ENCODE peak calls at places on chromosomes 7 and 10, in eight cellular contexts. M, R, B, D, I, E, T and Y are unnamed samples.

GRCh38 chr7:101161692-101162461 is 3.5 kb downstream of the VGF start:
- DNase-seq in M (no peak), R (no peak), B (no peak), D (no peak), I (no peak), E (no peak), T (no peak), Y (no peak)

GRCh38 chr7:39306028-39306570 is 260.1 kb upstream of the YAE1 start:
- DNase-seq in M (no peak), R (no peak), B (no peak), D (no peak), I (no peak), E (no peak), T (no peak), Y (no peak)

GRCh38 chr7:94366827-94367226 is 27.9 kb upstream of the COL1A2 start:
- DNase-seq in M (no peak), R (no peak), B (no peak), D (no peak), I (no peak), E (no peak), T (no peak), Y (no peak)

GRCh38 chr7:43004076-43004475 is 71.9 kb downstream of the MRPL32 start:
- DNase-seq in M (no peak), R (no peak), B (no peak), D (no peak), I (no peak), E (no peak), T (no peak), Y (peak; percentile 7)

GRCh38 chr10:50316695-50317648 is 65.7 kb upstream of the ASAH2 start:
- DNase-seq in M (no peak), R (no peak), B (no peak), D (no peak), I (no peak), E (no peak), T (no peak), Y (no peak)

GRCh38 chr10:132743925-132744490 is 41.9 kb downstream of the NKX6-2 start:
- DNase-seq in M (no peak), R (no peak), B (no peak), D (no peak), I (no peak), E (no peak), T (no peak), Y (no peak)

GRCh38 chr7:84187813-84188212 is 6.8 kb downstream of the SEMA3A start:
- DNase-seq in M (no peak), R (no peak), B (no peak), D (no peak), I (no peak), E (no peak), T (no peak), Y (no peak)

GRCh38 chr10:22086730-22087364 is 83.3 kb upstream of the DNAJC1 start:
- DNase-seq in M (no peak), R (peak; percentile 93), B (peak; percentile 38), D (peak; percentile 70), I (peak; percentile 81), E (no peak), T (no peak), Y (no peak)

GRCh38 chr10:104614245-104614831 is 26.8 kb upstream of the SORCS3 start:
- DNase-seq in M (no peak), R (no peak), B (peak; percentile 29), D (no peak), I (no peak), E (no peak), T (peak; percentile 74), Y (peak; percentile 14)

GRCh38 chr7:87944547-87944946 is 10.5 kb downstream of the ADAM22 start:
- DNase-seq in M (no peak), R (no peak), B (no peak), D (no peak), I (no peak), E (no peak), T (no peak), Y (no peak)

GRCh38 chr7:126727930-126728331 is 524.8 kb downstream of the GRM8 start:
- DNase-seq in M (no peak), R (no peak), B (no peak), D (no peak), I (no peak), E (no peak), T (no peak), Y (no peak)

GRCh38 chr7:44396931-44397525 is 71.6 kb upstream of the CAMK2B start:
- DNase-seq in M (no peak), R (no peak), B (no peak), D (no peak), I (no peak), E (no peak), T (no peak), Y (no peak)

GRCh38 chr7:24730018-24730369 is 27.3 kb downstream of the GSDME start:
- DNase-seq in M (no peak), R (no peak), B (no peak), D (no peak), I (no peak), E (no peak), T (no peak), Y (no peak)

GRCh38 chr7:11689096-11689495 is 142.9 kb downstream of the THSD7A start:
- DNase-seq in M (no peak), R (no peak), B (no peak), D (no peak), I (no peak), E (no peak), T (peak; percentile 89), Y (no peak)

GRCh38 chr7:32881074-32881982 is 10.2 kb downstream of the KBTBD2 start:
- DNase-seq in M (no peak), R (no peak), B (no peak), D (no peak), I (no peak), E (no peak), T (no peak), Y (no peak)
- H3K4me1 ChIP-seq in M (peaks cover 45% of the 10 kb centered on the region), R (peaks cover 90% of the 10 kb centered on the region), B (no peaks in the 10 kb centered on the region), D (peaks cover 91% of the 10 kb centered on the region), I (peaks cover 16% of the 10 kb centered on the region), E (peaks cover 42% of the 10 kb centered on the region), T (peaks cover 13% of the 10 kb centered on the region), Y (peaks cover 18% of the 10 kb centered on the region)

GRCh38 chr10:5628366-5628765 is 38.0 kb downstream of the ASB13 start:
- DNase-seq in M (no peak), R (no peak), B (no peak), D (no peak), I (peak; percentile 69), E (no peak), T (no peak), Y (no peak)
- H3K27ac ChIP-seq in M (peak overlapping the region; percentile 78), R (peak overlapping the region; percentile 17), B (no peak overlapping the region), D (peak overlapping the region; percentile 36), I (peak overlapping the region; percentile 74), E (no peak overlapping the region), T (no peak overlapping the region), Y (no peak overlapping the region)

GRCh38 chr10:89404082-89404481 is 10.3 kb upstream of the IFIT5 start:
- DNase-seq in M (no peak), R (no peak), B (no peak), D (no peak), I (no peak), E (no peak), T (no peak), Y (no peak)
- H3K4me1 ChIP-seq in M (no peaks in the 10 kb centered on the region), R (no peaks in the 10 kb centered on the region), B (no peaks in the 10 kb centered on the region), D (no peaks in the 10 kb centered on the region), I (no peaks in the 10 kb centered on the region), E (no peaks in the 10 kb centered on the region), T (no peaks in the 10 kb centered on the region), Y (no peaks in the 10 kb centered on the region)

GRCh38 chr7:98352621-98353020 is 48.3 kb downstream of the BAIAP2L1 start:
- DNase-seq in M (no peak), R (no peak), B (no peak), D (no peak), I (no peak), E (no peak), T (no peak), Y (no peak)

GRCh38 chr7:98351136-98351535 is 49.8 kb downstream of the BAIAP2L1 start:
- DNase-seq in M (no peak), R (no peak), B (no peak), D (no peak), I (no peak), E (no peak), T (no peak), Y (no peak)

GRCh38 chr7:98355250-98355538 is 45.7 kb downstream of the BAIAP2L1 start:
- DNase-seq in M (no peak), R (no peak), B (no peak), D (no peak), I (no peak), E (no peak), T (no peak), Y (no peak)

GRCh38 chr7:98354511-98355249 is 46.2 kb downstream of the BAIAP2L1 start:
- DNase-seq in M (no peak), R (no peak), B (peak; percentile 91), D (peak; percentile 75), I (no peak), E (no peak), T (no peak), Y (no peak)

DNA sequence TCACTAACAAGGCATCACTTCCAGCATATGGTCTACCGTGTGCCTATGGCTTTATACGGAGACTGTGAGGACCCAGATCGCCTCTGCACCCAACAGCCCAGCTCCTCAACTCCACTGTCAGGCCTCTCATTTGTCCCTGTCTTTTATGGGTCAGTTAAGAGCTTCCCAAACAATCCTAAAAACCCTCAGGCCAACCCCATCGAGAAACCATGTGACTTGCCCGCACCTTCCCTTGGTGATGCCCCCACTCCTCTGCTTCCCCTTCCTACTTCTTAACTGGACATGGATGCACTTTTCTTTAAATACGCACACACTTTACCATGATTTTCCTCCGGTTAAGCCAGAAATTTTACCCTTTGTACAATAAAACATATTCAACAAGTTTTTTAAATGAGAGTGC is 46.8 kb downstream of the BAIAP2L1 start:
- DNase-seq in M (no peak), R (no peak), B (no peak), D (no peak), I (no peak), E (no peak), T (no peak), Y (no peak)
- H3K27ac ChIP-seq in M (no peak overlapping the region), R (no peak overlapping the region), B (peak overlapping the region; percentile 87), D (peak overlapping the region; percentile 68), I (no peak overlapping the region), E (no peak overlapping the region), T (no peak overlapping the region), Y (no peak overlapping the region)

DNA sequence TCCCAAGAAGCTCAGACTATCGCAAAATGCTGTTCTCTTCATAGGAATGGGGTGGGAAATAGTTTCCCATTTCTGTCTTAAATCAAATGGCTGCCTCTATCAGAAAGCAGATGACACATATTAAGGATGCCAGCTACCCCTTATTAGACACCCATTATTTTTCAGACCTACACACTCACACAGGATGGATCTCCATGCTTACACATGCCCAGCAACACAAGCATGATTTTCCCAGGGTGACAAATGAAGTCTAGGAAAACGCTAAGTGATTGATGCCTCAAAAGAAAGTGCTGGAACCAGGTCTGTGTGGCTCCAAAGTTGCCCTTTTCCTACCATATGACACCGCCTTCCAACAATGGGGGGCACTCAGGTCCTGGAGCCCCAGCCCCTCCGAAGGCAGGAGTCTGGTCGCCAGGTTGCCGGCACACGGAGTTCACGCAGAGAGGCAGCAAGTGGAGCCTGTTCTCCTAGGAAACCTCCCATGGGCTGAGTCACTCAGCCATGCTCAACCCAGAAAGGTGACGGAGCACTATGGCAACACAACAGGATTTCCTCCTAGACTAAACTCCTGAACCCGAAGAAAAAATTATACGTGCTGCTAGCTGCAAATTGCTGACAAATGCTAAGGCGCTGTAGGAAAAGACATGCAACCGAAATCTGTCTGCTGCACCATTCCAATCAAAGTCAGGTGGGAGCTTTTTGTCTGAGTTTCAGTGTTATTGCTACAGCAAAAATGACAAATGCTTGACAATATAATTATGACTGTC is 19.8 kb downstream of the VOPP1 start:
- DNase-seq in M (peak; percentile 50), R (peak; percentile 72), B (no peak), D (no peak), I (peak; percentile 51), E (no peak), T (no peak), Y (no peak)
- H3K4me1 ChIP-seq in M (peaks cover 10% of the 10 kb centered on the region), R (peaks cover 63% of the 10 kb centered on the region), B (peaks cover 12% of the 10 kb centered on the region), D (peaks cover 29% of the 10 kb centered on the region), I (no peaks in the 10 kb centered on the region), E (peaks cover 81% of the 10 kb centered on the region), T (peaks cover 9% of the 10 kb centered on the region), Y (peaks cover 21% of the 10 kb centered on the region)